ENCODE peak calls at places on chromosomes 6 and 20, in six cellular contexts. One of them, this sample, is unnamed.

GRCh38 chr20:17806107-17806506 is 106.3 kb downstream of the BANF2 start:
- DNase-seq in stimulated activated CD4-positive, alpha-beta T cell treated with anti-CD3 and anti-CD28 coated beads, Interleukin-12 subunit alpha, Interleukin-12 subunit beta, amount 100 ng/mL, for 4 hours: no peak
- DNase-seq in iris pigment epithelial cell: no peak
- DNase-seq in NCI-H2029: no peak
- DNase-seq in WERI-Rb-1: no peak
- DNase-seq in activated CD4-positive, alpha-beta T cell treated with anti-CD3 and anti-CD28 coated beads for 36 hours: no peak
- DNase-seq in this sample: no peak

GRCh38 chr6:151402228-151402627 is 10.9 kb upstream of the ZBTB2 start:
- DNase-seq in activated CD4-positive, alpha-beta T cell treated with anti-CD3 and anti-CD28 coated beads for 36 hours: no peak
- DNase-seq in iris pigment epithelial cell: no peak
- DNase-seq in NCI-H2029: no peak
- DNase-seq in stimulated activated CD4-positive, alpha-beta T cell treated with anti-CD3 and anti-CD28 coated beads, Interleukin-12 subunit alpha, Interleukin-12 subunit beta, amount 100 ng/mL, for 4 hours: no peak
- DNase-seq in WERI-Rb-1: no peak
- DNase-seq in this sample: no peak

GRCh38 chr20:6299451-6299850 is 176.6 kb upstream of the FERMT1 start:
- DNase-seq in activated CD4-positive, alpha-beta T cell treated with anti-CD3 and anti-CD28 coated beads for 36 hours: no peak
- DNase-seq in iris pigment epithelial cell: peak
- DNase-seq in NCI-H2029: no peak
- DNase-seq in stimulated activated CD4-positive, alpha-beta T cell treated with anti-CD3 and anti-CD28 coated beads, Interleukin-12 subunit alpha, Interleukin-12 subunit beta, amount 100 ng/mL, for 4 hours: no peak
- DNase-seq in WERI-Rb-1: no peak
- DNase-seq in this sample: no peak

GRCh38 chr6:35302604-35303218 is 5.1 kb downstream of the DEF6 start:
- DNase-seq in activated CD4-positive, alpha-beta T cell treated with anti-CD3 and anti-CD28 coated beads for 36 hours: peak
- DNase-seq in iris pigment epithelial cell: peak
- DNase-seq in stimulated activated CD4-positive, alpha-beta T cell treated with anti-CD3 and anti-CD28 coated beads, Interleukin-12 subunit alpha, Interleukin-12 subunit beta, amount 100 ng/mL, for 4 hours: peak
- DNase-seq in WERI-Rb-1: peak
- DNase-seq in NCI-H2029: no peak
- DNase-seq in this sample: no peak

GRCh38 chr20:19095762-19096161 is 116.7 kb upstream of the SLC24A3 start:
- DNase-seq in activated CD4-positive, alpha-beta T cell treated with anti-CD3 and anti-CD28 coated beads for 36 hours: no peak
- DNase-seq in stimulated activated CD4-positive, alpha-beta T cell treated with anti-CD3 and anti-CD28 coated beads, Interleukin-12 subunit alpha, Interleukin-12 subunit beta, amount 100 ng/mL, for 4 hours: no peak
- DNase-seq in NCI-H2029: peak
- DNase-seq in iris pigment epithelial cell: no peak
- DNase-seq in WERI-Rb-1: no peak
- DNase-seq in this sample: no peak

GRCh38 chr6:36838896-36839818 is at the start of gene CPNE5:
- DNase-seq in activated CD4-positive, alpha-beta T cell treated with anti-CD3 and anti-CD28 coated beads for 36 hours: peak
- DNase-seq in WERI-Rb-1: peak
- DNase-seq in NCI-H2029: no peak
- DNase-seq in iris pigment epithelial cell: no peak
- DNase-seq in stimulated activated CD4-positive, alpha-beta T cell treated with anti-CD3 and anti-CD28 coated beads, Interleukin-12 subunit alpha, Interleukin-12 subunit beta, amount 100 ng/mL, for 4 hours: no peak
- DNase-seq in this sample: peak

GRCh38 chr6:53934013-53934412 is 139.2 kb downstream of the LRRC1 start:
- DNase-seq in activated CD4-positive, alpha-beta T cell treated with anti-CD3 and anti-CD28 coated beads for 36 hours: no peak
- DNase-seq in stimulated activated CD4-positive, alpha-beta T cell treated with anti-CD3 and anti-CD28 coated beads, Interleukin-12 subunit alpha, Interleukin-12 subunit beta, amount 100 ng/mL, for 4 hours: no peak
- DNase-seq in WERI-Rb-1: no peak
- DNase-seq in NCI-H2029: no peak
- DNase-seq in iris pigment epithelial cell: no peak
- DNase-seq in this sample: no peak

GRCh38 chr20:36093025-36093803 is 61.3 kb upstream of the EPB41L1 start:
- DNase-seq in activated CD4-positive, alpha-beta T cell treated with anti-CD3 and anti-CD28 coated beads for 36 hours: peak
- DNase-seq in stimulated activated CD4-positive, alpha-beta T cell treated with anti-CD3 and anti-CD28 coated beads, Interleukin-12 subunit alpha, Interleukin-12 subunit beta, amount 100 ng/mL, for 4 hours: peak
- DNase-seq in iris pigment epithelial cell: peak
- DNase-seq in WERI-Rb-1: peak
- DNase-seq in NCI-H2029: peak
- DNase-seq in this sample: peak

GRCh38 chr20:57688864-57689263 is 21.0 kb downstream of the PMEPA1 start:
- DNase-seq in activated CD4-positive, alpha-beta T cell treated with anti-CD3 and anti-CD28 coated beads for 36 hours: no peak
- DNase-seq in iris pigment epithelial cell: no peak
- DNase-seq in NCI-H2029: no peak
- DNase-seq in stimulated activated CD4-positive, alpha-beta T cell treated with anti-CD3 and anti-CD28 coated beads, Interleukin-12 subunit alpha, Interleukin-12 subunit beta, amount 100 ng/mL, for 4 hours: no peak
- DNase-seq in WERI-Rb-1: no peak
- DNase-seq in this sample: no peak

GRCh38 chr6:36118550-36119107 is 11.7 kb upstream of the MAPK13 start:
- DNase-seq in iris pigment epithelial cell: no peak
- DNase-seq in stimulated activated CD4-positive, alpha-beta T cell treated with anti-CD3 and anti-CD28 coated beads, Interleukin-12 subunit alpha, Interleukin-12 subunit beta, amount 100 ng/mL, for 4 hours: no peak
- DNase-seq in activated CD4-positive, alpha-beta T cell treated with anti-CD3 and anti-CD28 coated beads for 36 hours: peak
- DNase-seq in NCI-H2029: peak
- DNase-seq in WERI-Rb-1: peak
- DNase-seq in this sample: no peak

GRCh38 chr20:46946181-46946624 is 51.6 kb downstream of the EYA2 start:
- DNase-seq in WERI-Rb-1: no peak
- DNase-seq in iris pigment epithelial cell: no peak
- DNase-seq in NCI-H2029: no peak
- DNase-seq in stimulated activated CD4-positive, alpha-beta T cell treated with anti-CD3 and anti-CD28 coated beads, Interleukin-12 subunit alpha, Interleukin-12 subunit beta, amount 100 ng/mL, for 4 hours: no peak
- DNase-seq in activated CD4-positive, alpha-beta T cell treated with anti-CD3 and anti-CD28 coated beads for 36 hours: no peak
- DNase-seq in this sample: no peak

GRCh38 chr6:21149460-21149859 is 444.1 kb upstream of the SOX4 start:
- DNase-seq in stimulated activated CD4-positive, alpha-beta T cell treated with anti-CD3 and anti-CD28 coated beads, Interleukin-12 subunit alpha, Interleukin-12 subunit beta, amount 100 ng/mL, for 4 hours: no peak
- DNase-seq in iris pigment epithelial cell: peak
- DNase-seq in activated CD4-positive, alpha-beta T cell treated with anti-CD3 and anti-CD28 coated beads for 36 hours: no peak
- DNase-seq in WERI-Rb-1: no peak
- DNase-seq in NCI-H2029: no peak
- DNase-seq in this sample: no peak

GRCh38 chr6:151284431-151285060 is 44.8 kb downstream of the AKAP12 start:
- DNase-seq in activated CD4-positive, alpha-beta T cell treated with anti-CD3 and anti-CD28 coated beads for 36 hours: peak
- DNase-seq in iris pigment epithelial cell: no peak
- DNase-seq in stimulated activated CD4-positive, alpha-beta T cell treated with anti-CD3 and anti-CD28 coated beads, Interleukin-12 subunit alpha, Interleukin-12 subunit beta, amount 100 ng/mL, for 4 hours: no peak
- DNase-seq in WERI-Rb-1: no peak
- DNase-seq in NCI-H2029: no peak
- DNase-seq in this sample: no peak

GRCh38 chr6:43878823-43879495 is 108.9 kb downstream of the VEGFA start:
- DNase-seq in stimulated activated CD4-positive, alpha-beta T cell treated with anti-CD3 and anti-CD28 coated beads, Interleukin-12 subunit alpha, Interleukin-12 subunit beta, amount 100 ng/mL, for 4 hours: no peak
- DNase-seq in WERI-Rb-1: no peak
- DNase-seq in activated CD4-positive, alpha-beta T cell treated with anti-CD3 and anti-CD28 coated beads for 36 hours: no peak
- DNase-seq in iris pigment epithelial cell: no peak
- DNase-seq in NCI-H2029: no peak
- DNase-seq in this sample: no peak

GRCh38 chr6:3751019-3751729 is at the start of gene PXDC1:
- DNase-seq in WERI-Rb-1: peak
- DNase-seq in NCI-H2029: peak
- DNase-seq in activated CD4-positive, alpha-beta T cell treated with anti-CD3 and anti-CD28 coated beads for 36 hours: peak
- DNase-seq in stimulated activated CD4-positive, alpha-beta T cell treated with anti-CD3 and anti-CD28 coated beads, Interleukin-12 subunit alpha, Interleukin-12 subunit beta, amount 100 ng/mL, for 4 hours: peak
- DNase-seq in iris pigment epithelial cell: peak
- DNase-seq in this sample: no peak

GRCh38 chr20:2053615-2054014 is 48.0 kb upstream of the STK35 start:
- DNase-seq in iris pigment epithelial cell: no peak
- DNase-seq in NCI-H2029: no peak
- DNase-seq in stimulated activated CD4-positive, alpha-beta T cell treated with anti-CD3 and anti-CD28 coated beads, Interleukin-12 subunit alpha, Interleukin-12 subunit beta, amount 100 ng/mL, for 4 hours: no peak
- DNase-seq in WERI-Rb-1: no peak
- DNase-seq in activated CD4-positive, alpha-beta T cell treated with anti-CD3 and anti-CD28 coated beads for 36 hours: no peak
- DNase-seq in this sample: no peak

GRCh38 chr6:113854531-113855499 is 2.3 kb upstream of the MARCKS start:
- DNase-seq in iris pigment epithelial cell: peak
- DNase-seq in WERI-Rb-1: peak
- DNase-seq in NCI-H2029: peak
- DNase-seq in stimulated activated CD4-positive, alpha-beta T cell treated with anti-CD3 and anti-CD28 coated beads, Interleukin-12 subunit alpha, Interleukin-12 subunit beta, amount 100 ng/mL, for 4 hours: no peak
- DNase-seq in activated CD4-positive, alpha-beta T cell treated with anti-CD3 and anti-CD28 coated beads for 36 hours: peak
- DNase-seq in this sample: peak

GRCh38 chr20:49579874-49580817 is 12.2 kb upstream of the PTGIS start:
- DNase-seq in NCI-H2029: no peak
- DNase-seq in stimulated activated CD4-positive, alpha-beta T cell treated with anti-CD3 and anti-CD28 coated beads, Interleukin-12 subunit alpha, Interleukin-12 subunit beta, amount 100 ng/mL, for 4 hours: no peak
- DNase-seq in iris pigment epithelial cell: peak
- DNase-seq in activated CD4-positive, alpha-beta T cell treated with anti-CD3 and anti-CD28 coated beads for 36 hours: no peak
- DNase-seq in WERI-Rb-1: no peak
- DNase-seq in this sample: no peak

GRCh38 chr20:24766826-24767622 is 182.0 kb upstream of the CST7 start:
- DNase-seq in activated CD4-positive, alpha-beta T cell treated with anti-CD3 and anti-CD28 coated beads for 36 hours: no peak
- DNase-seq in stimulated activated CD4-positive, alpha-beta T cell treated with anti-CD3 and anti-CD28 coated beads, Interleukin-12 subunit alpha, Interleukin-12 subunit beta, amount 100 ng/mL, for 4 hours: no peak
- DNase-seq in iris pigment epithelial cell: no peak
- DNase-seq in NCI-H2029: no peak
- DNase-seq in WERI-Rb-1: no peak
- DNase-seq in this sample: peak

GRCh38 chr6:158002951-158003853 is 21.5 kb downstream of the SYNJ2 start:
- DNase-seq in activated CD4-positive, alpha-beta T cell treated with anti-CD3 and anti-CD28 coated beads for 36 hours: peak
- DNase-seq in WERI-Rb-1: no peak
- DNase-seq in iris pigment epithelial cell: peak
- DNase-seq in NCI-H2029: no peak
- DNase-seq in stimulated activated CD4-positive, alpha-beta T cell treated with anti-CD3 and anti-CD28 coated beads, Interleukin-12 subunit alpha, Interleukin-12 subunit beta, amount 100 ng/mL, for 4 hours: no peak
- DNase-seq in this sample: no peak

GRCh38 chr6:23533954-23534725 is 591.9 kb upstream of the NRSN1 start:
- DNase-seq in activated CD4-positive, alpha-beta T cell treated with anti-CD3 and anti-CD28 coated beads for 36 hours: no peak
- DNase-seq in WERI-Rb-1: no peak
- DNase-seq in NCI-H2029: peak
- DNase-seq in iris pigment epithelial cell: peak
- DNase-seq in stimulated activated CD4-positive, alpha-beta T cell treated with anti-CD3 and anti-CD28 coated beads, Interleukin-12 subunit alpha, Interleukin-12 subunit beta, amount 100 ng/mL, for 4 hours: no peak
- DNase-seq in this sample: no peak

GRCh38 chr6:21240709-21241108 is 352.8 kb upstream of the SOX4 start:
- DNase-seq in activated CD4-positive, alpha-beta T cell treated with anti-CD3 and anti-CD28 coated beads for 36 hours: no peak
- DNase-seq in NCI-H2029: peak
- DNase-seq in WERI-Rb-1: no peak
- DNase-seq in iris pigment epithelial cell: peak
- DNase-seq in stimulated activated CD4-positive, alpha-beta T cell treated with anti-CD3 and anti-CD28 coated beads, Interleukin-12 subunit alpha, Interleukin-12 subunit beta, amount 100 ng/mL, for 4 hours: no peak
- DNase-seq in this sample: no peak